ENCODE peak calls at places on chromosomes 2 and 18, in eight cellular contexts. E is nephron progenitor cell, L is HFFc6, A is KBM-7, B is A172, H is gastrocnemius medialis, S is RWPE1, M is right cardiac atrium. Z is an unnamed sample.
A peak's percentile ranks its signal among the peaks of the same experiment; 100 is the strongest.

GRCh38 chr2:67389286-67389685 is 7.8 kb upstream of the ETAA1 start:
- DNase-seq in E (no peak), L (peak; percentile 38), A (no peak), B (peak; percentile 19), H (no peak), S (peak; percentile 4), M (no peak), Z (no peak)

GRCh38 chr2:165758276-165758675 is 35.8 kb downstream of the GALNT3 start:
- DNase-seq in E (no peak), L (no peak), A (no peak), B (peak; percentile 27), H (no peak), S (no peak), M (no peak), Z (no peak)

GRCh38 chr18:32867330-32867729 is 94.5 kb upstream of the KLHL14 start:
- DNase-seq in E (no peak), L (no peak), A (no peak), B (no peak), H (no peak), S (no peak), M (no peak), Z (no peak)

GRCh38 chr18:365651-366050 is 97.8 kb upstream of the THOC1 start:
- DNase-seq in E (no peak), L (no peak), A (no peak), B (no peak), H (no peak), S (no peak), M (no peak), Z (no peak)

GRCh38 chr2:238999290-238999741 is 151.4 kb downstream of the TWIST2 start:
- DNase-seq in E (peak; percentile 26), L (no peak), A (no peak), B (no peak), H (no peak), S (no peak), M (no peak), Z (no peak)

GRCh38 chr2:66571873-66572272 is 136.9 kb downstream of the MEIS1 start:
- DNase-seq in E (no peak), L (peak; percentile 74), A (peak; percentile 31), B (no peak), H (no peak), S (no peak), M (no peak), Z (no peak)

GRCh38 chr2:102848366-102848839 is 86.6 kb downstream of the TMEM182 start:
- DNase-seq in E (peak; percentile 90), L (no peak), A (peak; percentile 87), B (peak; percentile 36), H (peak; percentile 22), S (peak; percentile 82), M (peak; percentile 96), Z (no peak)

GRCh38 chr18:22609642-22610041 is 191.9 kb upstream of the CTAGE1 start:
- DNase-seq in E (no peak), L (no peak), A (no peak), B (peak; percentile 4), H (no peak), S (no peak), M (peak; percentile 86), Z (no peak)

GRCh38 chr2:1591978-1592907 is 152.1 kb downstream of the PXDN start:
- DNase-seq in E (peak; percentile 63), L (no peak), A (no peak), B (no peak), H (no peak), S (no peak), M (peak; percentile 93), Z (peak; percentile 89)

GRCh38 chr18:44062345-44062744 is 618.3 kb upstream of the SETBP1 start:
- DNase-seq in E (no peak), L (no peak), A (no peak), B (no peak), H (no peak), S (no peak), M (no peak), Z (no peak)

GRCh38 chr2:107146181-107146580 is 260.2 kb upstream of the ST6GAL2 start:
- DNase-seq in E (no peak), L (no peak), A (no peak), B (no peak), H (no peak), S (no peak), M (no peak), Z (no peak)

Z was measured in lower leg skin.